ENCODE peak calls at places on chromosomes 3 and 15, in eight cellular contexts. One of them, this sample, is unnamed.
A peak's percentile ranks its signal among the peaks of the same experiment; 100 is the strongest.

GRCh38 chr3:60202052-60202753 is 1049.0 kb downstream of the FHIT start:
- DNase-seq in B cell: no peak
- DNase-seq in WTC11: no peak
- DNase-seq in transverse colon: no peak
- DNase-seq in glutamatergic neuron: no peak
- DNase-seq in GM13977: no peak
- DNase-seq in RWPE1: no peak
- DNase-seq in cardiac muscle cell: no peak
- DNase-seq in this sample: no peak

GRCh38 chr3:43998841-43999805 is 242.6 kb upstream of the TOPAZ1 start:
- DNase-seq in transverse colon: no peak
- DNase-seq in B cell: peak; percentile 63
- DNase-seq in cardiac muscle cell: peak; percentile 43
- DNase-seq in WTC11: peak; percentile 74
- DNase-seq in GM13977: peak; percentile 89
- DNase-seq in RWPE1: peak; percentile 73
- DNase-seq in glutamatergic neuron: peak; percentile 81
- DNase-seq in this sample: peak; percentile 84

GRCh38 chr3:47427866-47428265 is 47.0 kb downstream of the PTPN23 start:
- DNase-seq in B cell: no peak
- DNase-seq in WTC11: no peak
- DNase-seq in glutamatergic neuron: no peak
- DNase-seq in cardiac muscle cell: no peak
- DNase-seq in transverse colon: no peak
- DNase-seq in RWPE1: no peak
- DNase-seq in GM13977: no peak
- DNase-seq in this sample: no peak

GRCh38 chr15:92819312-92820232 is 80.6 kb upstream of the CHD2 start:
- DNase-seq in transverse colon: no peak
- DNase-seq in cardiac muscle cell: no peak
- DNase-seq in RWPE1: no peak
- DNase-seq in B cell: no peak
- DNase-seq in GM13977: no peak
- DNase-seq in glutamatergic neuron: no peak
- DNase-seq in WTC11: no peak
- DNase-seq in this sample: no peak

GRCh38 chr3:38575279-38575843 is 74.1 kb downstream of the SCN5A start:
- DNase-seq in GM13977: no peak
- DNase-seq in glutamatergic neuron: no peak
- DNase-seq in transverse colon: peak; percentile 3
- DNase-seq in WTC11: no peak
- DNase-seq in RWPE1: no peak
- DNase-seq in cardiac muscle cell: no peak
- DNase-seq in B cell: no peak
- DNase-seq in this sample: no peak

GRCh38 chr3:71305246-71306206 is 278.0 kb downstream of the FOXP1 start:
- DNase-seq in glutamatergic neuron: no peak
- DNase-seq in WTC11: peak; percentile 77
- DNase-seq in GM13977: no peak
- DNase-seq in B cell: peak; percentile 23
- DNase-seq in RWPE1: no peak
- DNase-seq in cardiac muscle cell: peak; percentile 45
- DNase-seq in transverse colon: peak; percentile 19
- DNase-seq in this sample: peak; percentile 34

GRCh38 chr3:150905766-150906165 is 527 bp upstream of the MINDY4B start:
- DNase-seq in RWPE1: no peak
- DNase-seq in glutamatergic neuron: no peak
- DNase-seq in GM13977: no peak
- DNase-seq in B cell: no peak
- DNase-seq in cardiac muscle cell: no peak
- DNase-seq in transverse colon: no peak
- DNase-seq in WTC11: no peak
- DNase-seq in this sample: no peak

GRCh38 chr15:27495963-27496459 is 525.0 kb downstream of the GABRG3 start:
- DNase-seq in GM13977: no peak
- DNase-seq in transverse colon: no peak
- DNase-seq in RWPE1: no peak
- DNase-seq in cardiac muscle cell: no peak
- DNase-seq in WTC11: no peak
- DNase-seq in B cell: no peak
- DNase-seq in glutamatergic neuron: no peak
- DNase-seq in this sample: no peak

GRCh38 chr15:67142142-67143092 is 77.0 kb downstream of the SMAD3 start:
- DNase-seq in GM13977: no peak
- DNase-seq in transverse colon: no peak
- DNase-seq in WTC11: no peak
- DNase-seq in glutamatergic neuron: no peak
- DNase-seq in cardiac muscle cell: peak; percentile 69
- DNase-seq in RWPE1: no peak
- DNase-seq in B cell: no peak
- DNase-seq in this sample: no peak

GRCh38 chr3:42819351-42819965 is 10.2 kb downstream of the ACKR2 start:
- DNase-seq in WTC11: peak; percentile 40
- DNase-seq in RWPE1: no peak
- DNase-seq in B cell: no peak
- DNase-seq in glutamatergic neuron: peak; percentile 24
- DNase-seq in transverse colon: peak; percentile 59
- DNase-seq in cardiac muscle cell: no peak
- DNase-seq in GM13977: no peak
- DNase-seq in this sample: no peak

DNA sequence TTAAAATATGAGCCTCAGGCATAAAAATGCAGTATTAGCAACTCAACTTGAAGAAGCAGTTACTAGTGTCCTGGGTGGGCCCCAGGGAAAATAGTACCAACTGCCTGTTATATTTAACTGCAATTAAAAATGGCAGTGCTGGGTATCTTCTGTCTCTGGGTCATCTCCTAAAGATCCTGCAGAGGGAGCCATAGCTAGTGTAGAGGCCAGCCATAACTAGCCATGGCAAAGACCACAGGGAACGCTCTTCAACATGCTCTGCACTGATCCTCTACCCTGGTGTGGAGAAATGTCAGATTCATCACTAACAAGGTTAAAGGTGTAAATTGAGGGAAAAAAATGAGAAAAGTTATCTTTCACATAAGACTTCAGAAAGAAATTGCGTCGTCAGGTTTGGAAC is 181.3 kb downstream of the SNRPN start:
- DNase-seq in GM13977: no peak
- DNase-seq in WTC11: no peak
- DNase-seq in B cell: no peak
- DNase-seq in transverse colon: no peak
- DNase-seq in glutamatergic neuron: peak; percentile 17
- DNase-seq in cardiac muscle cell: peak; percentile 11
- DNase-seq in RWPE1: no peak
- DNase-seq in this sample: peak; percentile 4
- TF ChIP-seq CTCF in GM13977: peak; percentile 34
- TF ChIP-seq CTCF in WTC11: peak; percentile 22
- TF ChIP-seq CTCF in B cell: no peak
- TF ChIP-seq CTCF in transverse colon: no peak
- TF ChIP-seq CTCF in glutamatergic neuron: peak; percentile 62
- TF ChIP-seq CTCF in cardiac muscle cell: peak; percentile 18
- TF ChIP-seq CTCF in RWPE1: no peak
- TF ChIP-seq CTCF in this sample: peak; percentile 35

DNA sequence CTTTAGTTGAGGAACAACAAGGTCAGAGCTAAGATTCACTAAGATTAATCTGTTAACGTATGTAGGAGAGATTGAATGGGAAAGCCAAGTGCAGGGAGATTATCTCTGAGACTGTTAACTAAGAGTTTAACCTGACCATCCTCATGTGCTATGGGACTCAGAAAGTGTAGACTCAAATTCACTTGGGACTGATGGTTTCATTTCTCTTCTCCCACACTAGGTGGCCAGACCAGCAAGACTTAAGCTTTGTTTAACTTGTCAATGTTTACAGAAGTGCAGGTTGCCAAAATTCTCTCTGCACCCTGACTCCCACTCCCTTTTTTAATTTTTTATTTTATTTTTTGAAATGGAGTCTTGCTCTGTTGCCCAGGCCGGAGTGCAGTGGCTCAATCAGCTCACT is 6.3 kb upstream of the HEXA start:
- DNase-seq in GM13977: no peak
- DNase-seq in glutamatergic neuron: no peak
- DNase-seq in transverse colon: no peak
- DNase-seq in RWPE1: no peak
- DNase-seq in B cell: no peak
- DNase-seq in WTC11: no peak
- DNase-seq in cardiac muscle cell: peak; percentile 17
- DNase-seq in this sample: no peak
- TF ChIP-seq CTCF in GM13977: no peak
- TF ChIP-seq CTCF in glutamatergic neuron: no peak
- TF ChIP-seq CTCF in transverse colon: no peak
- TF ChIP-seq CTCF in RWPE1: peak; percentile 15
- TF ChIP-seq CTCF in B cell: peak; percentile 10
- TF ChIP-seq CTCF in WTC11: no peak
- TF ChIP-seq CTCF in cardiac muscle cell: peak; percentile 29
- TF ChIP-seq CTCF in this sample: no peak

DNA sequence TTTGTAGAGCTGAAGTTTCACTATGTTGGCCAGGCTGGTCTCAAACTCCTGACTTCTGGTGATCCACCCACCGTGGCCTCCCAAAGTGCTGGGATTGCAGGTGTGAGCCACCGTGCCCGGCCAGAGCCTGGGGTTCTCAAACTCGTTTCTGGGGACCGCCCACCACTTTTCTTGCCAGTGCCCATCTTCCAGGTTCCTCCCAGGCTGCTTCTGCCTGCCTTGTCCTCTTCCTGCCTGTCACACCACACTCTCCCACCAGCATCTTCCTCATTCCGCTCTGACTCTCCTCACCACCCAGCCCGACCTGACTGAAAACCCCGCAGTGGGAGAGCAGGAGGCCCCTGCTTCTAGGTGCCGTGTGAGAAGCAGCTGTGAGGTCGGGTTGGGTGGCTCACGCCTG is 3.1 kb upstream of the DYNLT2B start:
- DNase-seq in transverse colon: no peak
- DNase-seq in GM13977: no peak
- DNase-seq in glutamatergic neuron: no peak
- DNase-seq in cardiac muscle cell: no peak
- DNase-seq in WTC11: no peak
- DNase-seq in RWPE1: no peak
- DNase-seq in B cell: no peak
- DNase-seq in this sample: no peak
- TF ChIP-seq CTCF in transverse colon: no peak
- TF ChIP-seq CTCF in GM13977: no peak
- TF ChIP-seq CTCF in glutamatergic neuron: no peak
- TF ChIP-seq CTCF in cardiac muscle cell: no peak
- TF ChIP-seq CTCF in WTC11: no peak
- TF ChIP-seq CTCF in RWPE1: no peak
- TF ChIP-seq CTCF in B cell: no peak
- TF ChIP-seq CTCF in this sample: no peak

GRCh38 chr3:9251055-9251786 is 1.8 kb upstream of the SRGAP3 start:
- DNase-seq in B cell: no peak
- DNase-seq in GM13977: no peak
- DNase-seq in glutamatergic neuron: no peak
- DNase-seq in RWPE1: no peak
- DNase-seq in transverse colon: no peak
- DNase-seq in WTC11: no peak
- DNase-seq in cardiac muscle cell: no peak
- DNase-seq in this sample: no peak
- TF ChIP-seq CTCF in B cell: no peak
- TF ChIP-seq CTCF in GM13977: no peak
- TF ChIP-seq CTCF in glutamatergic neuron: no peak
- TF ChIP-seq CTCF in RWPE1: no peak
- TF ChIP-seq CTCF in transverse colon: no peak
- TF ChIP-seq CTCF in WTC11: no peak
- TF ChIP-seq CTCF in cardiac muscle cell: no peak
- TF ChIP-seq CTCF in this sample: no peak

DNA sequence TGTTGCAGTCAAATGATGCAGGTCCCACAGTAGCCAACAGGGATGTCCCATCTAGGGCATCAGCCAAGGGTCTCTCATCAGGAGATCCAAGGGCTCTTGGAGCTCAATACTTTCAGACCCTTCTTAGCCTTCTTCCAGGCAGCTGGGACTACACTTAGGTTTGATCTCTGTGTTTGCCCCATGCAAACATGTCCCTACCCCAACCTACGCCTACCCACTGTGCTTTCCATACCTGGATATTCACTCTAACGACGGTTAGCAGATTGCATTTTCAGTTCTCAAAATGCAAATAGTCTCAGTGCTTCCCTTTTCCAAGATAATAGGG is 837 bp upstream of the CEP70 start:
- DNase-seq in transverse colon: no peak
- DNase-seq in cardiac muscle cell: no peak
- DNase-seq in RWPE1: no peak
- DNase-seq in GM13977: no peak
- DNase-seq in B cell: no peak
- DNase-seq in glutamatergic neuron: no peak
- DNase-seq in WTC11: no peak
- DNase-seq in this sample: no peak
- TF ChIP-seq CTCF in transverse colon: no peak
- TF ChIP-seq CTCF in cardiac muscle cell: no peak
- TF ChIP-seq CTCF in RWPE1: peak; percentile 58
- TF ChIP-seq CTCF in GM13977: no peak
- TF ChIP-seq CTCF in B cell: peak; percentile 20
- TF ChIP-seq CTCF in glutamatergic neuron: peak; percentile 60
- TF ChIP-seq CTCF in WTC11: no peak
- TF ChIP-seq CTCF in this sample: no peak